ENCODE peak calls at places on chromosomes 7 and 10, in four cellular contexts. H is astrocyte of the spinal cord, P is gastrocnemius medialis, I is fibroblast of mammary gland. N is an unnamed sample.

GRCh38 chr10:124381011-124381591 is 37.6 kb downstream of the OAT start:
- DNase-seq in H (peak; percentile 29), P (no peak), I (peak; percentile 6), N (no peak)

GRCh38 chr7:141023305-141023704 is 8.6 kb upstream of the MRPS33 start:
- DNase-seq in H (no peak), P (no peak), I (no peak), N (no peak)

GRCh38 chr7:94449151-94449725 is 54.5 kb downstream of the COL1A2 start:
- DNase-seq in H (peak; percentile 60), P (no peak), I (peak; percentile 64), N (no peak)

GRCh38 chr7:152910545-152911013 is 151.0 kb downstream of the ACTR3B start:
- DNase-seq in H (no peak), P (no peak), I (no peak), N (no peak)

GRCh38 chr7:76506081-76506440 is 4.3 kb upstream of the UPK3B start:
- DNase-seq in H (no peak), P (no peak), I (no peak), N (no peak)

GRCh38 chr10:79112898-79113431 is 44.2 kb downstream of the ZMIZ1 start:
- DNase-seq in H (peak; percentile 82), P (peak; percentile 96), I (peak; percentile 90), N (peak; percentile 88)

GRCh38 chr10:77360835-77361234 is 276.8 kb downstream of the KCNMA1 start:
- DNase-seq in H (no peak), P (no peak), I (peak; percentile 52), N (no peak)

GRCh38 chr7:30990316-30991029 is 26.7 kb downstream of the GHRHR start:
- DNase-seq in H (no peak), P (no peak), I (peak; percentile 41), N (no peak)

GRCh38 chr10:99370993-99371392 is 41.8 kb downstream of the CNNM1 start:
- DNase-seq in H (peak; percentile 26), P (no peak), I (peak; percentile 55), N (peak; percentile 66)

GRCh38 chr7:150335101-150335773 is 6.2 kb downstream of the RARRES2 start:
- DNase-seq in H (peak; percentile 47), P (no peak), I (peak; percentile 66), N (peak; percentile 21)

GRCh38 chr7:33841658-33842057 is 63.7 kb upstream of the BMPER start:
- DNase-seq in H (no peak), P (peak; percentile 18), I (peak; percentile 83), N (peak; percentile 7)

GRCh38 chr10:62454696-62455451 is 80.7 kb downstream of the ZNF365 start:
- DNase-seq in H (peak; percentile 48), P (peak; percentile 54), I (peak; percentile 57), N (peak; percentile 59)

GRCh38 chr7:29309041-29309860 is 114.7 kb downstream of the CHN2 start:
- DNase-seq in H (no peak), P (no peak), I (no peak), N (no peak)

GRCh38 chr10:36725581-36726520 is 399.5 kb upstream of the ANKRD30A start:
- DNase-seq in H (peak; percentile 91), P (peak; percentile 31), I (peak; percentile 91), N (peak; percentile 4)

GRCh38 chr10:28734940-28735759 is 57.8 kb downstream of the BAMBI start:
- DNase-seq in H (peak; percentile 94), P (no peak), I (peak; percentile 95), N (peak; percentile 90)

GRCh38 chr7:100034871-100035510 is 14.6 kb upstream of the ZSCAN21 start:
- DNase-seq in H (peak; percentile 93), P (no peak), I (peak; percentile 91), N (peak; percentile 92)

GRCh38 chr10:29841724-29842649 is 207.2 kb upstream of the SVIL start:
- DNase-seq in H (peak; percentile 78), P (peak; percentile 68), I (no peak), N (peak; percentile 19)

GRCh38 chr7:111763221-111763791 is 201.0 kb upstream of the IMMP2L start:
- DNase-seq in H (peak; percentile 75), P (no peak), I (peak; percentile 72), N (peak; percentile 54)

GRCh38 chr7:90560730-90561129 is 35.4 kb upstream of the CDK14 start:
- DNase-seq in H (peak; percentile 44), P (no peak), I (peak; percentile 64), N (no peak)

GRCh38 chr10:130042386-130042785 is 68.2 kb downstream of the C10orf143 start:
- DNase-seq in H (no peak), P (no peak), I (no peak), N (no peak)

GRCh38 chr10:76523798-76524231 is 1092.4 kb downstream of the LRMDA start:
- DNase-seq in H (no peak), P (no peak), I (no peak), N (no peak)

GRCh38 chr7:130334274-130334673 is 10.3 kb upstream of the CPA5 start:
- DNase-seq in H (peak; percentile 35), P (no peak), I (peak; percentile 20), N (no peak)

GRCh38 chr7:66693331-66693730 is 47.2 kb upstream of the RABGEF1 start:
- DNase-seq in H (no peak), P (no peak), I (no peak), N (no peak)

GRCh38 chr10:48551796-48552591 is 52.9 kb downstream of the ARHGAP22 start:
- DNase-seq in H (peak; percentile 56), P (no peak), I (peak; percentile 57), N (peak; percentile 36)

GRCh38 chr7:108363659-108364058 is 92.6 kb downstream of the NRCAM start:
- DNase-seq in H (no peak), P (no peak), I (no peak), N (no peak)

GRCh38 chr7:2632717-2633537 is 1.1 kb downstream of the TTYH3 start:
- DNase-seq in H (peak; percentile 85), P (peak; percentile 52), I (peak; percentile 71), N (peak; percentile 44)

GRCh38 chr10:69504576-69505250 is 53.4 kb downstream of the TSPAN15 start:
- DNase-seq in H (no peak), P (no peak), I (no peak), N (no peak)

GRCh38 chr7:151461096-151461941 is 21.4 kb upstream of the CRYGN start:
- DNase-seq in H (no peak), P (no peak), I (no peak), N (no peak)

GRCh38 chr7:151461942-151462230 is 21.9 kb upstream of the CRYGN start:
- DNase-seq in H (no peak), P (no peak), I (no peak), N (no peak)

GRCh38 chr7:151457534-151457933 is 17.6 kb upstream of the CRYGN start:
- DNase-seq in H (no peak), P (peak; percentile 4), I (no peak), N (no peak)

GRCh38 chr7:151460474-151460855 is 20.5 kb upstream of the CRYGN start:
- DNase-seq in H (no peak), P (peak; percentile 79), I (no peak), N (no peak)

DNA sequence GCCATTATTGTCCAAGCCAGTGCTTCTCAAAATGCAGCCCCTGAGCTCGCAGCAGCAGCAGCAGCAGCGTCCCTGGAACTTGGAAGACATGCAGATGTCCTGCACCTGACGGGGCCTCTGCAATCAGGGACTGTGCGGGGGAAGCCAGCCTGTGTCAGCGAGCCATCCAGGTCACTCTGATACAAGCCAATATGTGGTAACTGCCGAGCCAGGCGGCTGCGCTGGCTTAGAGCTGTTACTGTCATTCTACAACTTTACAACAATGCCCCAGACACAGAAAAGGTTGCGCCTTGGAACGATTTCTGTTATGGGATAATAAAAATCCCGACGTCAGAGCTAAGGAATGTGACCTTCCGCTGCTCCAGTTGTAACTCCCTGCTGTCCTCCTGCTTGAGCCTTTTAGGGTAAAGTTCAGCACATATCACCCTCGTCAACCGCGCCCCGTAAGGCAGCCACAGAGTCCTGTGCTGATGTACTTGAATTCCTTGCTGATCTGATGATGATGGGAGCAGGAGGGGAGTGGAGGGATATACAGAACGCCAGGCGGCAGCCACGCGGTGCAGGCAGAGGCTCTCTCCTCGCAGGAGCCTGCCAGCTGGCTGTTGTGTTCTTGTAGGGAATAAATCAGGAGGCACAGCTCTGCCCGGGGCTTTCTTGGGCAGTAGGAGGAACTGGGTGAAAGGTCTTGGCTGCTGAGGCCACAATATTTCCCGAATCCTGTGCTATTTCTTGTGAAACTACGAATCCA is 20.0 kb upstream of the CRYGN start:
- DNase-seq in H (peak; percentile 88), P (peak; percentile 91), I (peak; percentile 88), N (peak; percentile 85)
- TF ChIP-seq CTCF in H (peak; percentile 51), P (no peak), I (peak; percentile 38), N (peak; percentile 49)

GRCh38 chr7:45573199-45573598 is 969 bp upstream of the ADCY1 start:
- DNase-seq in H (no peak), P (no peak), I (no peak), N (no peak)

GRCh38 chr7:45575501-45576248 is 1.5 kb downstream of the ADCY1 start:
- DNase-seq in H (no peak), P (no peak), I (no peak), N (no peak)

GRCh38 chr7:45573636-45574470 is at the start of gene ADCY1:
- DNase-seq in H (no peak), P (no peak), I (no peak), N (no peak)

GRCh38 chr7:45576249-45576929 is 2.2 kb downstream of the ADCY1 start:
- DNase-seq in H (no peak), P (no peak), I (peak; percentile 11), N (no peak)

GRCh38 chr7:45574521-45575500 is 643 bp downstream of the ADCY1 start:
- DNase-seq in H (peak; percentile 45), P (no peak), I (peak; percentile 43), N (no peak)
- TF ChIP-seq CTCF in H (peak; percentile 33), P (no peak), I (no peak), N (no peak)

GRCh38 chr7:104064969-104065387 is 75.5 kb upstream of the RELN start:
- DNase-seq in H (no peak), P (no peak), I (no peak), N (no peak)

GRCh38 chr7:104054362-104054761 is 64.9 kb upstream of the RELN start:
- DNase-seq in H (no peak), P (no peak), I (no peak), N (no peak)

GRCh38 chr7:104061652-104062051 is 72.2 kb upstream of the RELN start:
- DNase-seq in H (no peak), P (no peak), I (no peak), N (no peak)

GRCh38 chr7:104059103-104059502 is 69.6 kb upstream of the RELN start:
- DNase-seq in H (no peak), P (no peak), I (no peak), N (no peak)
- TF ChIP-seq CTCF in H (no peak), P (no peak), I (no peak), N (no peak)

GRCh38 chr10:86100581-86101061 is 266.0 kb downstream of the GRID1 start:
- DNase-seq in H (no peak), P (no peak), I (peak; percentile 22), N (no peak)
- TF ChIP-seq CTCF in H (peak; percentile 13), P (no peak), I (peak; percentile 52), N (peak; percentile 30)

GRCh38 chr10:11162828-11163599 is 145.3 kb downstream of the CELF2 start:
- DNase-seq in H (no peak), P (peak; percentile 65), I (no peak), N (no peak)
- TF ChIP-seq CTCF in H (no peak), P (no peak), I (no peak), N (no peak)

GRCh38 chr10:71429304-71429703 is 32.6 kb downstream of the CDH23 start:
- DNase-seq in H (no peak), P (no peak), I (no peak), N (no peak)

GRCh38 chr10:71427246-71427645 is 30.5 kb downstream of the CDH23 start:
- DNase-seq in H (no peak), P (no peak), I (no peak), N (no peak)

GRCh38 chr10:71431945-71432905 is 35.5 kb downstream of the CDH23 start:
- DNase-seq in H (no peak), P (no peak), I (no peak), N (no peak)

GRCh38 chr10:71431216-71431944 is 34.7 kb downstream of the CDH23 start:
- DNase-seq in H (no peak), P (no peak), I (no peak), N (no peak)

GRCh38 chr10:71429929-71430328 is 33.2 kb downstream of the CDH23 start:
- DNase-seq in H (no peak), P (no peak), I (no peak), N (no peak)
- TF ChIP-seq CTCF in H (peak; percentile 25), P (no peak), I (peak; percentile 21), N (peak; percentile 34)

N was measured in HFFc6.